ENCODE peak calls at places on chromosomes 3 and 15, in seven cellular contexts. One of them, this sample, is unnamed.
A peak's percentile ranks its signal among the peaks of the same experiment; 100 is the strongest.

GRCh38 chr15:60172147-60172546 is 168.0 kb downstream of the FOXB1 start:
- DNase-seq in uterus: no peak
- DNase-seq in CD4-positive, CD25-positive, alpha-beta regulatory T cell: no peak
- DNase-seq in A673: peak; percentile 59
- DNase-seq in trophoblast cell: no peak
- DNase-seq in tibial artery: no peak
- DNase-seq in breast epithelium: no peak
- DNase-seq in this sample: no peak

GRCh38 chr3:29822051-29822450 is 541.2 kb downstream of the RBMS3 start:
- DNase-seq in uterus: no peak
- DNase-seq in CD4-positive, CD25-positive, alpha-beta regulatory T cell: peak; percentile 40
- DNase-seq in A673: no peak
- DNase-seq in trophoblast cell: no peak
- DNase-seq in tibial artery: no peak
- DNase-seq in breast epithelium: no peak
- DNase-seq in this sample: no peak

GRCh38 chr15:28082891-28083688 is 16.0 kb downstream of the OCA2 start:
- DNase-seq in uterus: no peak
- DNase-seq in CD4-positive, CD25-positive, alpha-beta regulatory T cell: no peak
- DNase-seq in A673: no peak
- DNase-seq in trophoblast cell: no peak
- DNase-seq in tibial artery: no peak
- DNase-seq in breast epithelium: no peak
- DNase-seq in this sample: no peak

GRCh38 chr3:101940521-101940992 is 91.2 kb downstream of the NFKBIZ start:
- DNase-seq in uterus: peak; percentile 43
- DNase-seq in CD4-positive, CD25-positive, alpha-beta regulatory T cell: no peak
- DNase-seq in A673: peak; percentile 97
- DNase-seq in trophoblast cell: peak; percentile 51
- DNase-seq in tibial artery: no peak
- DNase-seq in breast epithelium: no peak
- DNase-seq in this sample: no peak

GRCh38 chr3:146189519-146190173 is 28.7 kb upstream of the PLOD2 start:
- DNase-seq in uterus: peak; percentile 19
- DNase-seq in CD4-positive, CD25-positive, alpha-beta regulatory T cell: peak; percentile 42
- DNase-seq in A673: peak; percentile 71
- DNase-seq in trophoblast cell: peak; percentile 83
- DNase-seq in tibial artery: no peak
- DNase-seq in breast epithelium: no peak
- DNase-seq in this sample: no peak

GRCh38 chr15:41154412-41154811 is 38.3 kb upstream of the INO80 start:
- DNase-seq in uterus: no peak
- DNase-seq in CD4-positive, CD25-positive, alpha-beta regulatory T cell: no peak
- DNase-seq in A673: no peak
- DNase-seq in trophoblast cell: peak; percentile 11
- DNase-seq in tibial artery: no peak
- DNase-seq in breast epithelium: no peak
- DNase-seq in this sample: no peak

GRCh38 chr3:129016366-129016724 is 15.2 kb downstream of the EFCC1 start:
- DNase-seq in uterus: no peak
- DNase-seq in CD4-positive, CD25-positive, alpha-beta regulatory T cell: peak; percentile 70
- DNase-seq in A673: no peak
- DNase-seq in trophoblast cell: no peak
- DNase-seq in tibial artery: no peak
- DNase-seq in breast epithelium: no peak
- DNase-seq in this sample: no peak

GRCh38 chr3:54120657-54121403 is 1.5 kb upstream of the CACNA2D3 start:
- DNase-seq in uterus: no peak
- DNase-seq in CD4-positive, CD25-positive, alpha-beta regulatory T cell: no peak
- DNase-seq in A673: no peak
- DNase-seq in trophoblast cell: peak; percentile 33
- DNase-seq in tibial artery: no peak
- DNase-seq in breast epithelium: no peak
- DNase-seq in this sample: no peak

GRCh38 chr3:33115024-33115768 is 1.4 kb downstream of the CRTAP start:
- DNase-seq in uterus: peak; percentile 78
- DNase-seq in CD4-positive, CD25-positive, alpha-beta regulatory T cell: no peak
- DNase-seq in A673: peak; percentile 69
- DNase-seq in trophoblast cell: peak; percentile 63
- DNase-seq in tibial artery: peak; percentile 94
- DNase-seq in breast epithelium: peak; percentile 57
- DNase-seq in this sample: peak; percentile 53

GRCh38 chr3:134753999-134754742 is 40.9 kb upstream of the EPHB1 start:
- DNase-seq in uterus: no peak
- DNase-seq in CD4-positive, CD25-positive, alpha-beta regulatory T cell: no peak
- DNase-seq in A673: no peak
- DNase-seq in trophoblast cell: peak; percentile 6
- DNase-seq in tibial artery: no peak
- DNase-seq in breast epithelium: no peak
- DNase-seq in this sample: no peak

GRCh38 chr3:127043041-127043641 is 60.2 kb downstream of the PLXNA1 start:
- DNase-seq in uterus: no peak
- DNase-seq in CD4-positive, CD25-positive, alpha-beta regulatory T cell: no peak
- DNase-seq in A673: no peak
- DNase-seq in trophoblast cell: peak; percentile 55
- DNase-seq in tibial artery: peak; percentile 66
- DNase-seq in breast epithelium: peak; percentile 90
- DNase-seq in this sample: no peak

GRCh38 chr3:190526787-190527767 is 13.2 kb downstream of the IL1RAP start:
- DNase-seq in uterus: no peak
- DNase-seq in CD4-positive, CD25-positive, alpha-beta regulatory T cell: no peak
- DNase-seq in A673: peak; percentile 68
- DNase-seq in trophoblast cell: peak; percentile 98
- DNase-seq in tibial artery: no peak
- DNase-seq in breast epithelium: no peak
- DNase-seq in this sample: no peak

GRCh38 chr3:147903037-147903436 is 493.9 kb downstream of the ZIC1 start:
- DNase-seq in uterus: no peak
- DNase-seq in CD4-positive, CD25-positive, alpha-beta regulatory T cell: no peak
- DNase-seq in A673: no peak
- DNase-seq in trophoblast cell: no peak
- DNase-seq in tibial artery: no peak
- DNase-seq in breast epithelium: no peak
- DNase-seq in this sample: no peak

GRCh38 chr3:73292241-73292640 is 230.8 kb downstream of the EBLN2 start:
- DNase-seq in uterus: no peak
- DNase-seq in CD4-positive, CD25-positive, alpha-beta regulatory T cell: no peak
- DNase-seq in A673: peak; percentile 0
- DNase-seq in trophoblast cell: no peak
- DNase-seq in tibial artery: no peak
- DNase-seq in breast epithelium: no peak
- DNase-seq in this sample: no peak

GRCh38 chr3:110318108-110318507 is 753.5 kb upstream of the NECTIN3 start:
- DNase-seq in uterus: no peak
- DNase-seq in CD4-positive, CD25-positive, alpha-beta regulatory T cell: no peak
- DNase-seq in A673: no peak
- DNase-seq in trophoblast cell: no peak
- DNase-seq in tibial artery: no peak
- DNase-seq in breast epithelium: no peak
- DNase-seq in this sample: no peak

GRCh38 chr15:55241895-55242294 is 45.2 kb upstream of the RSL24D1 start:
- DNase-seq in uterus: no peak
- DNase-seq in CD4-positive, CD25-positive, alpha-beta regulatory T cell: no peak
- DNase-seq in A673: no peak
- DNase-seq in trophoblast cell: no peak
- DNase-seq in tibial artery: no peak
- DNase-seq in breast epithelium: no peak
- DNase-seq in this sample: no peak

GRCh38 chr3:11452988-11453847 is 181.0 kb downstream of the ATG7 start:
- DNase-seq in uterus: peak; percentile 30
- DNase-seq in CD4-positive, CD25-positive, alpha-beta regulatory T cell: no peak
- DNase-seq in A673: peak; percentile 92
- DNase-seq in trophoblast cell: no peak
- DNase-seq in tibial artery: no peak
- DNase-seq in breast epithelium: no peak
- DNase-seq in this sample: no peak

GRCh38 chr15:101045835-101046691 is 126.9 kb downstream of the LRRK1 start:
- DNase-seq in uterus: no peak
- DNase-seq in CD4-positive, CD25-positive, alpha-beta regulatory T cell: no peak
- DNase-seq in A673: no peak
- DNase-seq in trophoblast cell: no peak
- DNase-seq in tibial artery: peak; percentile 55
- DNase-seq in breast epithelium: no peak
- DNase-seq in this sample: no peak

GRCh38 chr3:170751894-170752283 is 118.1 kb downstream of the RPL22L1 start:
- DNase-seq in uterus: no peak
- DNase-seq in CD4-positive, CD25-positive, alpha-beta regulatory T cell: no peak
- DNase-seq in A673: peak; percentile 72
- DNase-seq in trophoblast cell: no peak
- DNase-seq in tibial artery: no peak
- DNase-seq in breast epithelium: no peak
- DNase-seq in this sample: no peak

GRCh38 chr3:170750478-170750830 is 119.5 kb downstream of the RPL22L1 start:
- DNase-seq in uterus: no peak
- DNase-seq in CD4-positive, CD25-positive, alpha-beta regulatory T cell: no peak
- DNase-seq in A673: no peak
- DNase-seq in trophoblast cell: no peak
- DNase-seq in tibial artery: no peak
- DNase-seq in breast epithelium: no peak
- DNase-seq in this sample: no peak

GRCh38 chr3:170751083-170751893 is 118.7 kb downstream of the RPL22L1 start:
- DNase-seq in uterus: peak; percentile 38
- DNase-seq in CD4-positive, CD25-positive, alpha-beta regulatory T cell: no peak
- DNase-seq in A673: peak; percentile 91
- DNase-seq in trophoblast cell: no peak
- DNase-seq in tibial artery: peak; percentile 88
- DNase-seq in breast epithelium: peak; percentile 41
- DNase-seq in this sample: peak; percentile 69

GRCh38 chr3:170752571-170753155 is 117.3 kb downstream of the RPL22L1 start:
- DNase-seq in uterus: no peak
- DNase-seq in CD4-positive, CD25-positive, alpha-beta regulatory T cell: no peak
- DNase-seq in A673: no peak
- DNase-seq in trophoblast cell: peak; percentile 31
- DNase-seq in tibial artery: no peak
- DNase-seq in breast epithelium: no peak
- DNase-seq in this sample: no peak

GRCh38 chr3:170753421-170754344 is 116.3 kb downstream of the RPL22L1 start:
- DNase-seq in uterus: no peak
- DNase-seq in CD4-positive, CD25-positive, alpha-beta regulatory T cell: no peak
- DNase-seq in A673: peak; percentile 49
- DNase-seq in trophoblast cell: no peak
- DNase-seq in tibial artery: no peak
- DNase-seq in breast epithelium: no peak
- DNase-seq in this sample: no peak
- H3K4me3 ChIP-seq in uterus: no peak overlapping the region
- H3K4me3 ChIP-seq in CD4-positive, CD25-positive, alpha-beta regulatory T cell: no peak overlapping the region
- H3K4me3 ChIP-seq in A673: no peak overlapping the region
- H3K4me3 ChIP-seq in trophoblast cell: no peak overlapping the region
- H3K4me3 ChIP-seq in tibial artery: no peak overlapping the region
- H3K4me3 ChIP-seq in breast epithelium: no peak overlapping the region
- H3K4me3 ChIP-seq in this sample: no peak overlapping the region

DNA sequence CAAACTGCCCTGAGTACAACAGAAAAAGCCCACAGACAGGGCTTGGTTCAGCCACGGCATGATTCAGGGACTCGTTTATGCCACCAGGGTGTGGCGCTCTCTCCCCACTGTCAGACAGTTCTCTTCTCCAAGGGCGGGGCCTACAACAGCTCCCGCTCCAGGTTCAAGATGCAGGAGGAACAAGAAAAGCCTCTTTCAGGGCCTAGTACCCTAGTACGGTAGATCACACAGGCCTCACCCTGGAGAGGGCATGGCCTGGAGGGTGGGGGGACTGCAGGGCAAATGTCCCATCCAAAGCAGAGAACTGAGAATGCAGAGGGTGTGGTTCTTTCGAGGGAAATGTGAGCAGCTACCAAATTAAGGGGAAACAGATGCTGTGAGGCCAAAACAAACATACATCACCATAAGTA is 12.0 kb downstream of the MESD start:
- DNase-seq in uterus: peak; percentile 45
- DNase-seq in CD4-positive, CD25-positive, alpha-beta regulatory T cell: peak; percentile 52
- DNase-seq in A673: peak; percentile 55
- DNase-seq in trophoblast cell: peak; percentile 78
- DNase-seq in tibial artery: peak; percentile 75
- DNase-seq in breast epithelium: no peak
- DNase-seq in this sample: peak; percentile 73
- H3K4me3 ChIP-seq in uterus: no peak overlapping the region
- H3K4me3 ChIP-seq in CD4-positive, CD25-positive, alpha-beta regulatory T cell: no peak overlapping the region
- H3K4me3 ChIP-seq in A673: no peak overlapping the region
- H3K4me3 ChIP-seq in trophoblast cell: no peak overlapping the region
- H3K4me3 ChIP-seq in tibial artery: no peak overlapping the region
- H3K4me3 ChIP-seq in breast epithelium: no peak overlapping the region
- H3K4me3 ChIP-seq in this sample: no peak overlapping the region

GRCh38 chr3:63969866-63970265 is 53.4 kb downstream of the PSMD6 start:
- DNase-seq in uterus: no peak
- DNase-seq in CD4-positive, CD25-positive, alpha-beta regulatory T cell: no peak
- DNase-seq in A673: no peak
- DNase-seq in trophoblast cell: no peak
- DNase-seq in tibial artery: no peak
- DNase-seq in breast epithelium: no peak
- DNase-seq in this sample: no peak

GRCh38 chr3:63968612-63969350 is 54.5 kb downstream of the PSMD6 start:
- DNase-seq in uterus: no peak
- DNase-seq in CD4-positive, CD25-positive, alpha-beta regulatory T cell: peak; percentile 53
- DNase-seq in A673: no peak
- DNase-seq in trophoblast cell: peak; percentile 59
- DNase-seq in tibial artery: no peak
- DNase-seq in breast epithelium: no peak
- DNase-seq in this sample: no peak

GRCh38 chr3:63966871-63967270 is 54.7 kb upstream of the SCAANT1 start:
- DNase-seq in uterus: no peak
- DNase-seq in CD4-positive, CD25-positive, alpha-beta regulatory T cell: no peak
- DNase-seq in A673: no peak
- DNase-seq in trophoblast cell: no peak
- DNase-seq in tibial artery: no peak
- DNase-seq in breast epithelium: no peak
- DNase-seq in this sample: no peak

GRCh38 chr3:63966007-63966406 is 53.8 kb upstream of the SCAANT1 start:
- DNase-seq in uterus: no peak
- DNase-seq in CD4-positive, CD25-positive, alpha-beta regulatory T cell: no peak
- DNase-seq in A673: no peak
- DNase-seq in trophoblast cell: no peak
- DNase-seq in tibial artery: no peak
- DNase-seq in breast epithelium: no peak
- DNase-seq in this sample: no peak

GRCh38 chr3:63967675-63968611 is 55.4 kb downstream of the PSMD6 start:
- DNase-seq in uterus: peak; percentile 39
- DNase-seq in CD4-positive, CD25-positive, alpha-beta regulatory T cell: peak; percentile 86
- DNase-seq in A673: no peak
- DNase-seq in trophoblast cell: no peak
- DNase-seq in tibial artery: peak; percentile 76
- DNase-seq in breast epithelium: no peak
- DNase-seq in this sample: no peak
- H3K4me3 ChIP-seq in uterus: no peak overlapping the region
- H3K4me3 ChIP-seq in CD4-positive, CD25-positive, alpha-beta regulatory T cell: peak overlapping the region; percentile 99
- H3K4me3 ChIP-seq in A673: peak overlapping the region; percentile 10
- H3K4me3 ChIP-seq in trophoblast cell: no peak overlapping the region
- H3K4me3 ChIP-seq in tibial artery: peak overlapping the region; percentile 33
- H3K4me3 ChIP-seq in breast epithelium: peak overlapping the region; percentile 36
- H3K4me3 ChIP-seq in this sample: peak overlapping the region; percentile 18

DNA sequence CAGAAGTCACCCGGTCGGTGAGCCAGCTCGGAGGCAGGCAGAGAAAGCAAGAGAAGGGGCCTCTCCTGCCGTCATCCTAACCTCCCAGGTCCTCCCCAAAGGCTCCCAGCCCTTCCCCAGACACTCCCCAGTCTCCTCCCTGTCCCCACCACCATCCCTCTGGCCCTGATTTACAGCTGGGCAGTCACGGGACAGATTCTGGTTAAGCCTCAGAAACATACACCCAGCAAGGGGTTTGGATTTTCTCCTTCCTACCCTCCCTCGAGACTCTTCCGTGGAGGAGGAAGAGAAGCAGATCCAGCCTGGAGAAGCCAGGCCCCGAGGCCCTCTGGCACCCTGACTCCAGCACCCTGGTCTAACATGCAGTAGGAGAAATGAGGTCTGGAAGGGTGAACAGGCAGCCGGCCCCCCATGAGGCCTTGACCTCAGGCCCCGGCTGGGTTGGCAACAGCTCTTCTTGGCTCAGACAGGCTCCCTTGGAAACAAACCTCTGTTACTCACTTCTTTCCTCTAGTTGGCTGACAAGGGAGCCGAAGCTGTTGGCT is 73.5 kb downstream of the CPN2 start:
- DNase-seq in uterus: peak; percentile 86
- DNase-seq in CD4-positive, CD25-positive, alpha-beta regulatory T cell: no peak
- DNase-seq in A673: no peak
- DNase-seq in trophoblast cell: no peak
- DNase-seq in tibial artery: peak; percentile 87
- DNase-seq in breast epithelium: peak; percentile 54
- DNase-seq in this sample: no peak
- H3K4me3 ChIP-seq in uterus: no peak overlapping the region
- H3K4me3 ChIP-seq in CD4-positive, CD25-positive, alpha-beta regulatory T cell: no peak overlapping the region
- H3K4me3 ChIP-seq in A673: no peak overlapping the region
- H3K4me3 ChIP-seq in trophoblast cell: no peak overlapping the region
- H3K4me3 ChIP-seq in tibial artery: peak overlapping the region; percentile 10
- H3K4me3 ChIP-seq in breast epithelium: peak overlapping the region; percentile 36
- H3K4me3 ChIP-seq in this sample: no peak overlapping the region